ENCODE peak calls at places on chromosomes 3 and 15, in seven cellular contexts. C, I, G, Y, P, A and T are unnamed samples.

GRCh38 chr15:74427607-74428441 is 5.9 kb downstream of the SEMA7A start:
- DNase-seq in C (no peak), I (no peak), G (no peak), Y (no peak), P (peak; percentile 58), A (no peak), T (no peak)

GRCh38 chr3:37987315-37987697 is 3.3 kb upstream of the VILL start:
- DNase-seq in C (no peak), I (no peak), G (no peak), Y (no peak), P (no peak), A (no peak), T (no peak)

GRCh38 chr15:32674681-32675080 is 33.2 kb downstream of the SCG5 start:
- DNase-seq in C (no peak), I (no peak), G (no peak), Y (no peak), P (no peak), A (no peak), T (no peak)

GRCh38 chr3:16608816-16609215 is 3.6 kb upstream of the DAZL start:
- DNase-seq in C (no peak), I (no peak), G (no peak), Y (no peak), P (no peak), A (no peak), T (no peak)

GRCh38 chr3:176159796-176160195 is 1037.5 kb downstream of the TBL1XR1 start:
- DNase-seq in C (no peak), I (no peak), G (peak; percentile 5), Y (no peak), P (no peak), A (no peak), T (no peak)

GRCh38 chr15:52287114-52287513 is 8.5 kb downstream of the MYO5C start:
- DNase-seq in C (no peak), I (no peak), G (no peak), Y (no peak), P (no peak), A (no peak), T (no peak)

GRCh38 chr3:14837864-14838263 is 19.1 kb downstream of the FGD5 start:
- DNase-seq in C (no peak), I (no peak), G (no peak), Y (no peak), P (no peak), A (peak; percentile 76), T (no peak)

GRCh38 chr3:159380891-159381290 is 579.0 kb downstream of the MFSD1 start:
- DNase-seq in C (no peak), I (no peak), G (no peak), Y (no peak), P (no peak), A (no peak), T (no peak)

GRCh38 chr3:65878831-65879230 is 159.9 kb downstream of the MAGI1 start:
- DNase-seq in C (no peak), I (no peak), G (no peak), Y (no peak), P (no peak), A (no peak), T (no peak)

GRCh38 chr3:153591566-153592221 is 429.7 kb downstream of the RAP2B start:
- DNase-seq in C (no peak), I (no peak), G (no peak), Y (no peak), P (no peak), A (no peak), T (no peak)

GRCh38 chr3:113495035-113495434 is 19.9 kb downstream of the SPICE1 start:
- DNase-seq in C (peak; percentile 75), I (no peak), G (no peak), Y (no peak), P (peak; percentile 34), A (no peak), T (no peak)

GRCh38 chr3:8482960-8483665 is 18.5 kb upstream of the LMCD1 start:
- DNase-seq in C (peak; percentile 94), I (no peak), G (peak; percentile 73), Y (no peak), P (peak; percentile 75), A (peak; percentile 80), T (no peak)

GRCh38 chr15:45634442-45635190 is at the start of gene SQOR:
- DNase-seq in C (peak; percentile 46), I (peak; percentile 43), G (no peak), Y (peak; percentile 62), P (peak; percentile 68), A (peak; percentile 95), T (no peak)

GRCh38 chr3:14915636-14916222 is 31.7 kb upstream of the NR2C2 start:
- DNase-seq in C (no peak), I (no peak), G (no peak), Y (no peak), P (no peak), A (no peak), T (no peak)

GRCh38 chr3:182412066-182412465 is 381.2 kb upstream of the ATP11B start:
- DNase-seq in C (no peak), I (no peak), G (no peak), Y (no peak), P (no peak), A (no peak), T (no peak)

GRCh38 chr15:78691167-78691872 is 50.3 kb upstream of the CHRNB4 start:
- DNase-seq in C (no peak), I (no peak), G (no peak), Y (no peak), P (no peak), A (no peak), T (no peak)

GRCh38 chr15:68631621-68632051 is 52.8 kb downstream of the CORO2B start:
- DNase-seq in C (no peak), I (no peak), G (no peak), Y (no peak), P (no peak), A (no peak), T (peak; percentile 37)

GRCh38 chr15:68629519-68630204 is 50.9 kb downstream of the CORO2B start:
- DNase-seq in C (no peak), I (no peak), G (no peak), Y (no peak), P (no peak), A (no peak), T (no peak)

GRCh38 chr15:68632101-68632500 is 53.3 kb downstream of the CORO2B start:
- DNase-seq in C (no peak), I (no peak), G (no peak), Y (no peak), P (no peak), A (no peak), T (no peak)

GRCh38 chr15:68630205-68630555 is 51.4 kb downstream of the CORO2B start:
- DNase-seq in C (no peak), I (no peak), G (no peak), Y (no peak), P (no peak), A (no peak), T (no peak)

DNA sequence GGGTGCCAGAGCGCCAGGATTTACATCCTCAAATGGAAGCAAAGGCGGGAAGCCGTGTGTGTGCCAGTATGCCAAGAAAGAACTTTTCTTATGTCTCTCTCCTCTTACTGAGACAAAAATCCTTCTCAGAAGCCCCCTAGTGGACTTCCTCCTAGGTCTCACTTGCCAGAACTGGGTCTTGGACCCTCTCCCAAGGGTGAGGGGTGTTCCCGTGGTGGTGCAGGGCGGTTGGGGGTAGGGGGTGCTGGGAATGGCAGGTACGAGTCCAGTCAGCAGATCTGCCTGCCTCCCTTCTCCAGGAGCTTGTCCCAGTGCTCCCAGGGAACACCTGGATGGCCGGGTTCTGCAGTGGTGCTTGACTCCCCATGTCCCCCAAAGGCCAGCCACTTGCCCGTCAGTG is 52.0 kb downstream of the CORO2B start:
- DNase-seq in C (no peak), I (no peak), G (no peak), Y (no peak), P (no peak), A (no peak), T (no peak)
- TF ChIP-seq CTCF in C (peak; percentile 37), I (no peak), G (no peak), Y (no peak), P (no peak), A (no peak), T (no peak)

DNA sequence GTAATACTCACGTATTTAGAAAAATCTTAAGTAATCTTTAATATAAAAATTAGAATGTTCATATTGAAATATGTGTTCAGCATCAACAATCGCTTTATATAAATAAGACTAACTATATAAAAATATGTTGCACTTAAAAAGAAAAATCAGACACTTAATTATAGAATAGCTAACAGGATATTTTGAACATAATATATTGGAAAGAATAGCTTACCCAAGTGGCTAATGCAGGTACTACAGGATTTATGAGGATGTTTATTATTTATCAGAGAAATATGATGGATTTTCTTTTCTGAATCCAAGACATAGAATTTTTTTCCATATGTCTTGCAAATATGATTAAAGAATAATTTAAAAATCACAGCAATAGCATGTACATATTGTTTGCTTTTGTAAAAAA is 567.9 kb upstream of the GBE1 start:
- DNase-seq in C (peak; percentile 26), I (no peak), G (no peak), Y (no peak), P (no peak), A (no peak), T (no peak)
- TF ChIP-seq CTCF in C (peak; percentile 49), I (peak; percentile 59), G (no peak), Y (no peak), P (no peak), A (no peak), T (no peak)

DNA sequence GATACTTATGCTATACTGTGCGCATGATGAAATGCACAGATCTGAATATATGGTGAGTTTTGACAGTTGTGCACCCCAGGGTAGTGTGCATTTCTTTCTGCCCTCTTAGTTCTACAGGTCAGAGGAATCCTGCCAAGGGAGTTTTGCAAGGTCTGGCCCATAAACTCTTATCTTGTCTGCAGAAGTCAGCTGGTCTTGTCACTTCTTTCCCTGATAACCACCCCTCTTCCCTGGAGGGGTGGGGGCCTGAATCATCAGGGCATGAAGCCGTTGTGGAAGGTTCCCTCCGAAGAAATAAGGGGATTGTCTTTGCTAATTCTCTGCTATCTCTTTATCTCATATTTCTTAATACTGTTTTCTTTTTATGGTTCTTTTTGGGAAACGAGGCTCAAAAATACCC is 30.4 kb downstream of the TRIM71 start:
- DNase-seq in C (no peak), I (no peak), G (no peak), Y (no peak), P (no peak), A (no peak), T (no peak)
- TF ChIP-seq CTCF in C (no peak), I (no peak), G (no peak), Y (no peak), P (no peak), A (no peak), T (no peak)

DNA sequence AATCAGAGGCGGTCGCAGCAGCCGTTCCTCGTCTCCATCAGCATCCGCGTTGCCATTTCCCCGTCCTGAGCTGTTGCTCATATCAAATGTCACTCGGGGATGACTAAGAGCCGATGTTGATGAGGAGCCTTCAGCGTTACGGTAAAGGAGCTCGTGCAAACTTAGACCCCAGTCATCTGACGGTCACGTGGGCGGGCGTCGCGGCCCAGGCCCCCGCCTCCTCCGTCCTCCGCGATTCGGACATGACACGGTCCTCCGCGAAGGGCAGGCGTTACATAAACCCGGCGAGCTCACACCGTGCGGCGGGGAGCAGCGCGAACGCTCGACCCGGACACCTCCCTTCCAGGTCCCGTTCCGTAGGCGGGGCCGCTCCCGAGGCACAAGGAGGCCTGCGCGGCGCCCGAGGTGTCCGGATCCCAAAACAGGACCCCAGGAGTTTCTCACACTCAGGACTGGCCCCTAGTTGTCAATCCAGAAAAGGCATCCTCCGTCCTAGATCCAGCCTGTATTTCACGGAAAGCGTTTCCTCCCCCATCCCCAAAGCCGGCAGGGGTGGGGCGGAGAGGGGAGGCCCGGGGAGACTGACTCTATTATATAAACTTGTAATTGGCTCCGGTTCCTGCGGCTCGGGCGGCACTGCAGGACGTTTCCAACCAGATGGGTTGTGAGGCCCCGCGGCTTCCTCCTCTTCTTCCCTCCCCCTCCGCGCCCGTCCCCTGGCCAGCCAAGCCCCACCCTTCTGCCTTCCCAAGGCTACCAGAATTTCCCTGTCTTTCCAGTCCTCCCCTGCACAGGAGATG is 100.0 kb upstream of the IGF1R start:
- DNase-seq in C (peak; percentile 60), I (peak; percentile 14), G (peak; percentile 27), Y (no peak), P (no peak), A (peak; percentile 91), T (peak; percentile 16)
- TF ChIP-seq CTCF in C (peak; percentile 37), I (no peak), G (no peak), Y (no peak), P (no peak), A (no peak), T (no peak)